ENCODE peak calls at places on chromosome 19, in four cellular contexts. J is heart right ventricle, K is A549, W is tibial nerve. B is an unnamed sample.

GRCh38 chr19:33350538-33351309 is 22.8 kb upstream of the CEBPG start:
- DNase-seq in W (no peak), K (peak), J (no peak), B (no peak)

GRCh38 chr19:53394522-53394973 is 401 bp upstream of the ZNF765 start:
- DNase-seq in K (no peak), W (peak), J (peak), B (peak)

GRCh38 chr19:53707278-53707677 is 75.5 kb downstream of the DPRX start:
- DNase-seq in K (no peak), J (no peak), W (no peak), B (no peak)

GRCh38 chr19:36514012-36514612 is 14.0 kb downstream of the ZNF260 start:
- DNase-seq in J (no peak), W (no peak), K (peak), B (no peak)

GRCh38 chr19:52585604-52586003 is 15.5 kb downstream of the ZNF701 start:
- DNase-seq in W (no peak), J (no peak), K (no peak), B (no peak)

GRCh38 chr19:33468361-33469170 is 53.0 kb downstream of the PEPD start:
- DNase-seq in J (no peak), W (no peak), K (no peak), B (peak)

GRCh38 chr19:17530586-17530985 is 19.1 kb downstream of the PGLS start:
- DNase-seq in K (no peak), W (no peak), J (no peak), B (no peak)

GRCh38 chr19:16559896-16560295 is 12.3 kb downstream of the SLC35E1 start:
- DNase-seq in K (no peak), J (no peak), W (no peak), B (no peak)

GRCh38 chr19:39413269-39413902 is 917 bp downstream of the PLEKHG2 start:
- DNase-seq in J (peak), K (peak), W (no peak), B (peak)

GRCh38 chr19:57421037-57421436 is 10.1 kb downstream of the ZNF17 start:
- DNase-seq in J (no peak), K (no peak), W (no peak), B (no peak)

GRCh38 chr19:18594096-18594823 is 5.7 kb downstream of the REX1BD start:
- DNase-seq in K (peak), W (peak), J (peak), B (peak)

GRCh38 chr19:40266111-40266510 is 19.0 kb downstream of the AKT2 start:
- DNase-seq in K (no peak), W (no peak), J (peak), B (no peak)

GRCh38 chr19:29690842-29691241 is 24.2 kb downstream of the C19orf12 start:
- DNase-seq in K (peak), W (no peak), J (no peak), B (no peak)

GRCh38 chr19:3590991-3591659 is 5.8 kb downstream of the GIPC3 start:
- DNase-seq in W (no peak), J (no peak), K (no peak), B (no peak)

GRCh38 chr19:4582112-4582553 is 22.6 kb upstream of the SEMA6B start:
- DNase-seq in W (no peak), K (no peak), J (no peak), B (no peak)

GRCh38 chr19:43560687-43561086 is 14.6 kb downstream of the XRCC1 start:
- DNase-seq in W (no peak), K (peak), J (no peak), B (no peak)

GRCh38 chr19:13492128-13492527 is 14.2 kb downstream of the CACNA1A start:
- DNase-seq in W (no peak), J (no peak), K (peak), B (no peak)

GRCh38 chr19:42121036-42121621 is 11.1 kb downstream of the POU2F2 start:
- DNase-seq in K (no peak), W (no peak), J (no peak), B (no peak)

GRCh38 chr19:43596842-43597461 is 557 bp downstream of the ZNF576 start:
- DNase-seq in J (no peak), W (no peak), K (no peak), B (no peak)

GRCh38 chr19:28289294-28290063 is 923.5 kb downstream of the UQCRFS1 start:
- DNase-seq in W (no peak), K (no peak), J (no peak), B (no peak)

GRCh38 chr19:18091217-18091608 is 4.5 kb upstream of the IL12RB1 start:
- DNase-seq in W (no peak), J (peak), K (no peak), B (no peak)

GRCh38 chr19:5480427-5480836 is 25.2 kb downstream of the ZNRF4 start:
- DNase-seq in K (peak), W (no peak), J (no peak), B (no peak)

GRCh38 chr19:13417054-13417453 is 89.2 kb downstream of the CACNA1A start:
- DNase-seq in K (no peak), W (no peak), J (peak), B (no peak)

GRCh38 chr19:46451352-46451751 is 20.0 kb downstream of the PNMA8A start:
- DNase-seq in J (no peak), W (no peak), K (no peak), B (no peak)

GRCh38 chr19:47047272-47047930 is 1.0 kb downstream of the TMEM160 start:
- DNase-seq in J (no peak), W (no peak), K (no peak), B (no peak)

GRCh38 chr19:13051581-13052165 is 51.0 kb downstream of the LYL1 start:
- DNase-seq in K (peak), J (peak), W (peak), B (peak)

GRCh38 chr19:28820289-28820688 is 392.7 kb downstream of the UQCRFS1 start:
- DNase-seq in W (no peak), J (no peak), K (no peak), B (no peak)

GRCh38 chr19:17370026-17370587 is 7.0 kb downstream of the PLVAP start:
- DNase-seq in J (no peak), W (no peak), K (no peak), B (no peak)

GRCh38 chr19:1411255-1412191 is 4.1 kb downstream of the DAZAP1 start:
- DNase-seq in W (no peak), K (no peak), J (peak), B (no peak)

GRCh38 chr19:50433201-50434180 is 799 bp downstream of the MYBPC2 start:
- DNase-seq in J (no peak), K (no peak), W (no peak), B (no peak)
- H3K27ac ChIP-seq in J (no peak), K (no peak), W (no peak), B (no peak)

DNA sequence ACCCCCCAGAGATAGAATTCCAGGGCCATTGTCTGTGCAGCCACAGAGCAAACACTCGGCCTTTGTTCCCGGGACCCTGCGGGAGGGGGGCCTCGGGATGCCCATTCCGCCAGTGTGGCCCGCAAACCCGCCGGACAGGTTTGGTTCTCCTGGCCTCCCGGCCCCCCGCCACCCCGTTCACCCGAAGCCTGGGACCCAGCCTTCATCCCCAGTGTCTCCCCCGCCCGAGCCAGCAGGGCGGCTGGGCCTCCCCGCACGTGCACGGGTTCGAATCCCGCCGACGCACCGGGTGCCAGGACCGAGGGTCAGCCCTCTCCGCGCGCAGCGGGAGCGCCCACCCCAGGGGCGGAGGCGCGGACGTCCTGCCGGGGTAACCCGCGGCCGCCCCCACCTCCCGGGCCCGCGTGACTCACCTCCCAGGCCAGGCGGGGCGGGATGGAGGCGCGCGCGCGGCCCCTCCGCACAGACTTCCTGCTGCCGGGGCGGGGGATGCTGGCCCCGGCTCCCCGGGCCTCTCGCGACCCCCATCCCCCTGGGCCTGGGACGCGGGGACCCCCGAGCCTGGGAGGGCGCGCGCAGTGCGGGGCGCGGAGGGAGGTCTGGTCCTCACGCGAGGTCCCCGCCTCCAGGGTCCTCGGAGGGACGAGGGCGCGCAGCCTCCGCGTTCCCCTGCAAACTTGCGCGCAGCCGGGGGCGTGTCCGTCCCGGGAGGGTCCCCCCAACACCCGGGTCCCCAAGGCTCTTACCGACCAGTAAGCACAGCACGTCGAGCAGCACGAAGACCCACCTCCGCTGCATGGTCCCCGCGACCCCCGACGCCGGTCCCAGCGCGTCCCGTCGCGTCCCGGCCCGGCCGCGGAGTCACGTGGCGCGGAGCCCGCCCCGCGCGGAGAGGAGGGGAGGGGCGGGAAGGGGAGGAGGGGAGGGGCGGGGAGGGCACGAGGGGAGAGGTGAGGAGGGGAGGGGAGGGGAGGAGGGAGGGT is at the start of gene PLPP2:
- DNase-seq in W (no peak), J (no peak), K (peak), B (peak)
- H3K27ac ChIP-seq in W (peak), J (no peak), K (peak), B (peak)

GRCh38 chr19:37953125-37953524 is 46.1 kb downstream of the SIPA1L3 start:
- DNase-seq in J (no peak), K (no peak), W (no peak), B (no peak)

GRCh38 chr19:37954421-37954874 is 47.4 kb downstream of the SIPA1L3 start:
- DNase-seq in J (no peak), W (no peak), K (no peak), B (no peak)

GRCh38 chr19:37953576-37954303 is 46.7 kb downstream of the SIPA1L3 start:
- DNase-seq in W (no peak), J (no peak), K (no peak), B (no peak)

GRCh38 chr19:37957176-37957575 is 50.2 kb downstream of the SIPA1L3 start:
- DNase-seq in J (no peak), K (no peak), W (no peak), B (no peak)

GRCh38 chr19:37955986-37956385 is 49.0 kb downstream of the SIPA1L3 start:
- DNase-seq in K (no peak), J (no peak), W (no peak), B (no peak)
- H3K27ac ChIP-seq in K (no peak), J (no peak), W (no peak), B (no peak)

GRCh38 chr19:6717036-6717435 is 3.4 kb downstream of the C3 start:
- DNase-seq in J (no peak), W (no peak), K (no peak), B (no peak)
- H3K27ac ChIP-seq in J (no peak), W (no peak), K (no peak), B (no peak)